ENCODE peak calls at places on chromosome 11, in eight cellular contexts. One of them, this sample, is unnamed.

GRCh38 chr11:35525501-35526175 is at the start of gene PAMR1:
- DNase-seq in K562: no peak
- DNase-seq in IMR-90: peak; percentile 90
- DNase-seq in fibroblast of lung: peak; percentile 73
- DNase-seq in PC-9: no peak
- DNase-seq in H9: peak; percentile 89
- DNase-seq in A549: no peak
- DNase-seq in GM23338: peak; percentile 89
- DNase-seq in this sample: no peak

GRCh38 chr11:87251560-87251959 is 213.8 kb downstream of the TMEM135 start:
- DNase-seq in IMR-90: peak; percentile 13
- DNase-seq in A549: no peak
- DNase-seq in H9: no peak
- DNase-seq in K562: no peak
- DNase-seq in fibroblast of lung: no peak
- DNase-seq in PC-9: no peak
- DNase-seq in GM23338: no peak
- DNase-seq in this sample: no peak

GRCh38 chr11:114604179-114604813 is 8.7 kb upstream of the NXPE4 start:
- DNase-seq in H9: no peak
- DNase-seq in K562: no peak
- DNase-seq in A549: no peak
- DNase-seq in IMR-90: no peak
- DNase-seq in PC-9: no peak
- DNase-seq in fibroblast of lung: no peak
- DNase-seq in GM23338: no peak
- DNase-seq in this sample: no peak

GRCh38 chr11:60734271-60734670 is 9.8 kb downstream of the MS4A18 start:
- DNase-seq in A549: no peak
- DNase-seq in GM23338: no peak
- DNase-seq in IMR-90: no peak
- DNase-seq in PC-9: no peak
- DNase-seq in H9: no peak
- DNase-seq in K562: no peak
- DNase-seq in fibroblast of lung: no peak
- DNase-seq in this sample: no peak

GRCh38 chr11:29750392-29750791 is 266.4 kb downstream of the KCNA4 start:
- DNase-seq in GM23338: no peak
- DNase-seq in H9: no peak
- DNase-seq in A549: no peak
- DNase-seq in fibroblast of lung: no peak
- DNase-seq in IMR-90: no peak
- DNase-seq in K562: no peak
- DNase-seq in PC-9: no peak
- DNase-seq in this sample: no peak

GRCh38 chr11:125418396-125418795 is 77.7 kb downstream of the FEZ1 start:
- DNase-seq in GM23338: peak; percentile 42
- DNase-seq in H9: no peak
- DNase-seq in K562: no peak
- DNase-seq in fibroblast of lung: no peak
- DNase-seq in IMR-90: no peak
- DNase-seq in A549: no peak
- DNase-seq in PC-9: no peak
- DNase-seq in this sample: no peak

GRCh38 chr11:118912742-118913410 is 12.8 kb downstream of the BCL9L start:
- DNase-seq in GM23338: no peak
- DNase-seq in fibroblast of lung: no peak
- DNase-seq in IMR-90: peak; percentile 24
- DNase-seq in K562: no peak
- DNase-seq in A549: peak; percentile 62
- DNase-seq in PC-9: peak; percentile 81
- DNase-seq in H9: no peak
- DNase-seq in this sample: no peak

GRCh38 chr11:22192289-22192641 is 620 bp upstream of the ANO5 start:
- DNase-seq in GM23338: peak; percentile 84
- DNase-seq in PC-9: no peak
- DNase-seq in K562: peak; percentile 21
- DNase-seq in A549: peak; percentile 60
- DNase-seq in IMR-90: no peak
- DNase-seq in H9: peak; percentile 75
- DNase-seq in fibroblast of lung: no peak
- DNase-seq in this sample: no peak

GRCh38 chr11:76975513-76975912 is 58.7 kb upstream of the B3GNT6 start:
- DNase-seq in GM23338: no peak
- DNase-seq in A549: no peak
- DNase-seq in H9: no peak
- DNase-seq in K562: no peak
- DNase-seq in PC-9: no peak
- DNase-seq in IMR-90: no peak
- DNase-seq in fibroblast of lung: no peak
- DNase-seq in this sample: no peak

DNA sequence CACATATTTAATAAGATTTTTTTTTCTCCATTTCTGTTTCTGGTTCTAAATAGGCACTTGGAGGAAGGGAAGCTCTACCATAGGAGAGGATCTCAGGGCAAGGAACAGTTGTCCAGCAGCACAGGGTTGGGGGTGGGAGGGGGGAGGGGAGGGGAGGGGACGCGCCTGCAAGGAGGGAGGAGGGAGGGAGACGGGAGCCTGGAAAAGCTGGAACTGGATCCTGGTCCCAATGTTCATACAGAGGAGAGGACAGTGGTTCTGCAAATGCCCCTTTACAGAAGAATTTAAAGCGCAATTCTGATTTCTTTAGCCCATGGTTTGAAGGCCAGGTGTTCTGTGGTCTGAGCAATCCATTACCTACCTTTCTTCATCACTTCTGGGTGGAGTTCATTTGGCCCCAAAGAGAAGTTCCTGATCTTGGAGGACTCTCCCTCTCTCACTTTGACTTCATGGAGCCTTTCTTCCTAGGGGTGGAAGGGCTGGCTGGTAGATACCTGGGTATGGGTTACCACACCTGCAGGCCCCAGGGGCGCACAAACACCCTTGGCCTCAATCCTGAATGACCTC is 348.9 kb upstream of the NCAM1 start:
- DNase-seq in A549: no peak
- DNase-seq in GM23338: peak; percentile 59
- DNase-seq in H9: peak; percentile 59
- DNase-seq in fibroblast of lung: no peak
- DNase-seq in IMR-90: no peak
- DNase-seq in K562: no peak
- DNase-seq in PC-9: peak; percentile 46
- DNase-seq in this sample: peak; percentile 6
- H3K4me2 ChIP-seq in A549: no peak overlapping the region
- H3K4me2 ChIP-seq in GM23338: no peak overlapping the region
- H3K4me2 ChIP-seq in H9: no peak overlapping the region
- H3K4me2 ChIP-seq in fibroblast of lung: no peak overlapping the region
- H3K4me2 ChIP-seq in IMR-90: no peak overlapping the region
- H3K4me2 ChIP-seq in K562: no peak overlapping the region
- H3K4me2 ChIP-seq in PC-9: peak overlapping the region; percentile 38
- H3K4me2 ChIP-seq in this sample: peak overlapping the region; percentile 84

GRCh38 chr11:57310091-57310490 is 14.7 kb downstream of the TNKS1BP1 start:
- DNase-seq in A549: no peak
- DNase-seq in GM23338: no peak
- DNase-seq in IMR-90: no peak
- DNase-seq in fibroblast of lung: no peak
- DNase-seq in H9: no peak
- DNase-seq in K562: no peak
- DNase-seq in PC-9: no peak
- DNase-seq in this sample: no peak

GRCh38 chr11:57307666-57308270 is 17.0 kb downstream of the TNKS1BP1 start:
- DNase-seq in PC-9: peak; percentile 80
- DNase-seq in H9: no peak
- DNase-seq in IMR-90: no peak
- DNase-seq in GM23338: no peak
- DNase-seq in A549: no peak
- DNase-seq in fibroblast of lung: no peak
- DNase-seq in K562: no peak
- DNase-seq in this sample: no peak

GRCh38 chr11:57306941-57307598 is 17.7 kb downstream of the TNKS1BP1 start:
- DNase-seq in fibroblast of lung: no peak
- DNase-seq in GM23338: no peak
- DNase-seq in H9: no peak
- DNase-seq in A549: no peak
- DNase-seq in K562: no peak
- DNase-seq in IMR-90: no peak
- DNase-seq in PC-9: no peak
- DNase-seq in this sample: no peak

GRCh38 chr11:57309106-57310059 is 15.4 kb downstream of the TNKS1BP1 start:
- DNase-seq in IMR-90: no peak
- DNase-seq in H9: no peak
- DNase-seq in K562: no peak
- DNase-seq in fibroblast of lung: no peak
- DNase-seq in A549: no peak
- DNase-seq in PC-9: no peak
- DNase-seq in GM23338: no peak
- DNase-seq in this sample: no peak

DNA sequence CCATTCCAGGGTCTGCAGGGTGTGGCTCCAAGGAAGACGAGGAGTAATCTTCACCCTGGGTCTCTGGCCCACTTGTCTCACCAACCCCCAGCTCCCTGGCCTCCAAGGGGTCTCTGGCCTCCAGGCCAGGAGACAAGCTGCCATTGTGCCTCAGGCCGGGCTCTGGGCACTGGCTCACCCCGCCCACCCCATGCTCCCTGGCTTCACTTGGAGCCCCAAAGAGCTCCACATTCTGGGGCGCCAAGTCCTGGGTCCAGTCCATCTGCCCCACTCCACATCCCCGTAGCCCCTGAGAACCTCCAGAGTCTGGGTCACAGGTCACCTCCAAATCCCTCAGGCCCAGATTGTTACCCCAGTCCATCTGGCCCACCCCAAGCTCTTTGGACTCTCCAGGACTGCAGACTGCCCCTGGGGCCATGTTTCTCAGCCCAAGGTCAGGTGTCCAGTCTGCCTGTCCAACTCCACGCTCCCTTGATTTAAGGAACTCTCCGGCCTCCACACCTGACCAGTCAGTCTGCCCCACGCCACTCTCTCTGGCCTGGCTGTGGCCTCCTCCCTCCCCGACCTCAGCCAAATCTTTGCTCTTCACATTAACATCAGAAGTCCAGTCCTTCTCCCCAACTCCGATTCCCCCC is 16.2 kb downstream of the TNKS1BP1 start:
- DNase-seq in GM23338: no peak
- DNase-seq in H9: no peak
- DNase-seq in fibroblast of lung: no peak
- DNase-seq in PC-9: no peak
- DNase-seq in K562: no peak
- DNase-seq in A549: no peak
- DNase-seq in IMR-90: no peak
- DNase-seq in this sample: no peak
- H3K4me2 ChIP-seq in GM23338: no peak overlapping the region
- H3K4me2 ChIP-seq in H9: no peak overlapping the region
- H3K4me2 ChIP-seq in fibroblast of lung: no peak overlapping the region
- H3K4me2 ChIP-seq in PC-9: peak overlapping the region; percentile 60
- H3K4me2 ChIP-seq in K562: no peak overlapping the region
- H3K4me2 ChIP-seq in A549: no peak overlapping the region
- H3K4me2 ChIP-seq in IMR-90: no peak overlapping the region
- H3K4me2 ChIP-seq in this sample: no peak overlapping the region

DNA sequence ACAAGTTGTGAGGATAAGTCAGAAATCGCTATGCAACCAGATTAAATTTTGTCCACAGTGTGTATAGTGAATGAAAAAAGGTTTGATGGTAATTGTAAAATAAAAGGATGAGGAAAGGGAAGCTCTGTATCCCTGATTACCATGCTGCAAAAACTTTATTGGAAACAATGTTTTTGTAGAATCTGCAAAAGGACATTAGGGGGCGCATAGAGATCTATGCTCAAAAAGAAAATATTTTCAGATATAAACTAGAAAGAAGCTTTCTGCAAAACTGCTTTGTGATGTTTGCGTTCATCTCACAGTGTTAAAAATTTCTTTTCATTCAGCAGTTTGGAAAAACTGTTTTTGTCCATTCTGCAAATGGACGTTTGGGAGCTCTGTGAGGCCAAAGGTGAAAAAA is 390.5 kb downstream of the OR4C45 start:
- DNase-seq in PC-9: no peak
- DNase-seq in K562: no peak
- DNase-seq in fibroblast of lung: no peak
- DNase-seq in IMR-90: no peak
- DNase-seq in GM23338: no peak
- DNase-seq in A549: no peak
- DNase-seq in H9: no peak
- DNase-seq in this sample: no peak
- H3K4me2 ChIP-seq in PC-9: no peak overlapping the region
- H3K4me2 ChIP-seq in K562: no peak overlapping the region
- H3K4me2 ChIP-seq in fibroblast of lung: no peak overlapping the region
- H3K4me2 ChIP-seq in IMR-90: no peak overlapping the region
- H3K4me2 ChIP-seq in GM23338: no peak overlapping the region
- H3K4me2 ChIP-seq in A549: no peak overlapping the region
- H3K4me2 ChIP-seq in H9: no peak overlapping the region
- H3K4me2 ChIP-seq in this sample: no peak overlapping the region

GRCh38 chr11:3996651-3997050 is 97.9 kb upstream of the RRM1 start:
- DNase-seq in A549: no peak
- DNase-seq in K562: no peak
- DNase-seq in PC-9: no peak
- DNase-seq in fibroblast of lung: no peak
- DNase-seq in H9: no peak
- DNase-seq in GM23338: no peak
- DNase-seq in IMR-90: no peak
- DNase-seq in this sample: no peak

GRCh38 chr11:3995307-3995706 is 99.3 kb upstream of the RRM1 start:
- DNase-seq in fibroblast of lung: no peak
- DNase-seq in PC-9: no peak
- DNase-seq in H9: no peak
- DNase-seq in A549: no peak
- DNase-seq in IMR-90: no peak
- DNase-seq in GM23338: no peak
- DNase-seq in K562: no peak
- DNase-seq in this sample: no peak

GRCh38 chr11:3992964-3993363 is 101.6 kb upstream of the RRM1 start:
- DNase-seq in PC-9: no peak
- DNase-seq in K562: no peak
- DNase-seq in H9: no peak
- DNase-seq in A549: no peak
- DNase-seq in fibroblast of lung: no peak
- DNase-seq in GM23338: no peak
- DNase-seq in IMR-90: no peak
- DNase-seq in this sample: no peak

GRCh38 chr11:3994030-3994640 is 100.5 kb upstream of the RRM1 start:
- DNase-seq in GM23338: no peak
- DNase-seq in A549: peak; percentile 40
- DNase-seq in K562: peak; percentile 32
- DNase-seq in PC-9: no peak
- DNase-seq in IMR-90: peak; percentile 16
- DNase-seq in H9: no peak
- DNase-seq in fibroblast of lung: no peak
- DNase-seq in this sample: no peak

DNA sequence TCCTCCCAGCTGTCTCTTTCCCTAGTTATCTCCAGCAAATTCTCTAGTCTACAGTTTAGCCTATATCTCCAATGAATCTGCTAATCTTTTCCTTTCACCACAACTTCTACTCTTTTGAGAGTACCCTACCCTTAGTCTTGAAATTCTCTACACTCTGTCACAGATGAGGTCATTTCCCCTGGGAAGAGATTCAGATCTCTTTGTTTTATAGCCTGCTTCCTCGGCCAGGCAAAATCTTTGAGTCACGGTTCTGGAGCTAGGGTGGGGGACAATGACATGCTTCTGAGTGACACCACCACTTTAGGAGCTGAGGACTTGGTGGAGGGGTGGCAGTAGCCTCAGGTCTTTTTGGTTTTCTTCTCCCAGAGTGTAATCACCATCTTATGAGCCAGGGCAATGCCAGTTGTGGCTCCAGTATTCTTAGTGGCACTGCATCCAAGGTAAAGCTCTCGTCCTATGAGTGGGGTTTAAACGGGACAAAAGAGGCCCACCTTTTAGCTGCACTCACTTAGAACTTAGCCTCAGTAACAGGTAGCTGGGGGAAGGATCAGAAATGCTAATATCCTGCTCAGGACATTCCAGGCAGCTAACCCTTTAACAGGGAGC is 98.5 kb upstream of the RRM1 start:
- DNase-seq in fibroblast of lung: no peak
- DNase-seq in A549: no peak
- DNase-seq in K562: no peak
- DNase-seq in GM23338: no peak
- DNase-seq in H9: no peak
- DNase-seq in PC-9: no peak
- DNase-seq in IMR-90: peak; percentile 42
- DNase-seq in this sample: no peak
- H3K4me2 ChIP-seq in fibroblast of lung: no peak overlapping the region
- H3K4me2 ChIP-seq in A549: no peak overlapping the region
- H3K4me2 ChIP-seq in K562: peak overlapping the region; percentile 33
- H3K4me2 ChIP-seq in GM23338: no peak overlapping the region
- H3K4me2 ChIP-seq in H9: no peak overlapping the region
- H3K4me2 ChIP-seq in PC-9: no peak overlapping the region
- H3K4me2 ChIP-seq in IMR-90: no peak overlapping the region
- H3K4me2 ChIP-seq in this sample: no peak overlapping the region

This sample was measured in HCT116.